ENCODE peak calls at places on chromosome 3, in four cellular contexts. R is T47D, S is fibroblast of mammary gland, J is DMS79. N is an unnamed sample.

GRCh38 chr3:60046212-60046611 is 996.4 kb upstream of the CFAP20DC start:
- DNase-seq in J (no peak), S (no peak), R (no peak), N (no peak)

GRCh38 chr3:157204431-157204830 is 44.5 kb upstream of the CCNL1 start:
- DNase-seq in R (peak), S (peak), J (no peak), N (no peak)

GRCh38 chr3:30130391-30130790 is 476.0 kb upstream of the TGFBR2 start:
- DNase-seq in R (no peak), J (no peak), S (no peak), N (no peak)

GRCh38 chr3:130779486-130779885 is 32.9 kb upstream of the PIK3R4 start:
- DNase-seq in J (no peak), S (no peak), R (no peak), N (no peak)

GRCh38 chr3:127851899-127852298 is 29.6 kb upstream of the MGLL start:
- DNase-seq in S (no peak), R (no peak), J (no peak), N (no peak)

GRCh38 chr3:111282024-111282423 is 210.4 kb downstream of the NECTIN3 start:
- DNase-seq in S (no peak), J (no peak), R (no peak), N (no peak)

GRCh38 chr3:56347219-56347871 is 120.9 kb downstream of the ERC2 start:
- DNase-seq in J (no peak), S (peak), R (peak), N (no peak)

GRCh38 chr3:13397316-13397715 is 22.8 kb downstream of the NUP210 start:
- DNase-seq in J (no peak), R (no peak), S (no peak), N (no peak)

GRCh38 chr3:46661776-46662766 is 31.4 kb downstream of the ALS2CL start:
- DNase-seq in S (no peak), R (peak), J (no peak), N (peak)

GRCh38 chr3:100637197-100637631 is 27.8 kb downstream of the ADGRG7 start:
- DNase-seq in J (no peak), S (peak), R (no peak), N (no peak)

GRCh38 chr3:150535204-150535603 is 11.1 kb downstream of the SERP1 start:
- DNase-seq in R (no peak), S (no peak), J (peak), N (no peak)

GRCh38 chr3:195010551-195011100 is 260.3 kb downstream of the XXYLT1 start:
- DNase-seq in R (no peak), S (no peak), J (no peak), N (no peak)

GRCh38 chr3:2172561-2173171 is 74.0 kb downstream of the CNTN4 start:
- DNase-seq in S (no peak), J (no peak), R (no peak), N (no peak)